ENCODE peak calls at places on chromosomes 16 and 17, in eight cellular contexts. N is H9, R is IMR-90, T is SK-N-SH, P is GM23338, U is astrocyte, M is neural progenitor cell, Y is OCI-LY7. V is an unnamed sample.

GRCh38 chr17:75601057-75601987 is 13.7 kb downstream of the MYO15B start:
- DNase-seq in M (peak), U (no peak), N (peak), P (peak), T (peak), R (peak), Y (peak), V (peak)

GRCh38 chr16:76729525-76729924 is 452.3 kb downstream of the CNTNAP4 start:
- DNase-seq in Y (no peak), T (no peak), U (no peak), M (no peak), N (no peak), R (no peak), P (peak), V (peak)

GRCh38 chr17:73170921-73171320 is 6.1 kb downstream of the SSTR2 start:
- DNase-seq in T (no peak), Y (no peak), M (no peak), U (no peak), N (no peak), R (no peak), P (no peak), V (no peak)

GRCh38 chr17:59165933-59166342 is 10.4 kb downstream of the PRR11 start:
- DNase-seq in U (peak), P (peak), T (peak), M (peak), Y (peak), R (peak), N (peak), V (peak)

GRCh38 chr17:18203308-18203707 is 19.7 kb downstream of the ALKBH5 start:
- DNase-seq in P (no peak), U (no peak), Y (no peak), T (no peak), R (no peak), N (peak), M (no peak), V (peak)

GRCh38 chr17:27414271-27414670 is 42.0 kb upstream of the KSR1 start:
- DNase-seq in U (peak), M (no peak), Y (no peak), N (no peak), T (no peak), P (no peak), R (peak), V (no peak)

GRCh38 chr17:81906476-81907218 is 4.6 kb downstream of the PCYT2 start:
- DNase-seq in T (no peak), Y (peak), N (peak), M (no peak), P (peak), R (no peak), U (no peak), V (no peak)

GRCh38 chr16:85354623-85355514 is 242.6 kb upstream of the CIBAR2 start:
- DNase-seq in U (peak), M (no peak), P (no peak), T (peak), N (no peak), R (peak), Y (no peak), V (peak)

GRCh38 chr17:32490101-32490482 is 3.3 kb downstream of the CDK5R1 start:
- DNase-seq in P (peak), M (no peak), T (peak), R (no peak), N (peak), Y (no peak), U (no peak), V (no peak)

GRCh38 chr16:67244387-67245188 is 2.7 kb downstream of the FHOD1 start:
- DNase-seq in P (no peak), Y (peak), R (peak), M (no peak), U (peak), N (no peak), T (no peak), V (peak)

GRCh38 chr16:4696172-4696904 is 3.0 kb downstream of the NUDT16L1 start:
- DNase-seq in M (no peak), R (no peak), U (no peak), T (peak), N (no peak), Y (no peak), P (no peak), V (peak)

GRCh38 chr16:83338941-83339340 is 468.8 kb upstream of the HSBP1 start:
- DNase-seq in P (no peak), M (no peak), R (peak), U (peak), Y (no peak), N (no peak), T (no peak), V (no peak)

GRCh38 chr17:21132428-21132827 is 5.7 kb downstream of the DHRS7B start:
- DNase-seq in T (no peak), N (no peak), Y (no peak), P (no peak), M (no peak), R (no peak), U (no peak), V (no peak)

GRCh38 chr16:30728321-30728720 is 19.9 kb upstream of the PHKG2 start:
- DNase-seq in N (no peak), T (no peak), M (no peak), U (no peak), P (no peak), R (no peak), Y (no peak), V (no peak)

GRCh38 chr17:19424934-19425868 is 14.2 kb downstream of the RNF112 start:
- DNase-seq in T (no peak), R (peak), U (no peak), N (no peak), P (no peak), M (no peak), Y (no peak), V (no peak)

GRCh38 chr17:2814499-2815341 is 18.5 kb downstream of the RAP1GAP2 start:
- DNase-seq in U (no peak), P (no peak), T (no peak), R (no peak), Y (peak), M (no peak), N (peak), V (no peak)

GRCh38 chr17:79923974-79924638 is 84.9 kb upstream of the CBX4 start:
- DNase-seq in R (peak), T (peak), Y (peak), P (peak), M (peak), N (peak), U (no peak), V (peak)

GRCh38 chr16:3951861-3952332 is 71.4 kb upstream of the CREBBP start:
- DNase-seq in Y (no peak), N (no peak), U (peak), T (no peak), P (no peak), M (no peak), R (peak), V (no peak)

GRCh38 chr16:57959804-57960203 is 11.1 kb downstream of the CNGB1 start:
- DNase-seq in R (no peak), P (no peak), Y (no peak), T (no peak), N (no peak), M (no peak), U (no peak), V (no peak)

GRCh38 chr16:74736531-74737157 is 36.0 kb upstream of the MLKL start:
- DNase-seq in N (no peak), T (peak), R (no peak), U (no peak), Y (no peak), P (no peak), M (no peak), V (no peak)

GRCh38 chr17:3802461-3803307 is 1.7 kb upstream of the ITGAE start:
- DNase-seq in P (no peak), U (peak), M (no peak), Y (no peak), N (no peak), T (no peak), R (peak), V (peak)

GRCh38 chr16:17591655-17592405 is 121.1 kb upstream of the XYLT1 start:
- DNase-seq in M (no peak), T (peak), U (no peak), R (no peak), N (no peak), P (no peak), Y (no peak), V (no peak)

GRCh38 chr17:12769981-12770380 is 19.3 kb upstream of the ARHGAP44 start:
- DNase-seq in T (no peak), U (no peak), Y (no peak), R (peak), P (no peak), N (no peak), M (no peak), V (no peak)

GRCh38 chr16:2469399-2470233 is 1.5 kb upstream of the NTN3 start:
- DNase-seq in N (no peak), M (no peak), T (no peak), U (no peak), Y (peak), P (no peak), R (no peak), V (no peak)

GRCh38 chr16:1492082-1492922 is 858 bp upstream of the TELO2 start:
- DNase-seq in P (no peak), Y (no peak), R (no peak), U (no peak), T (no peak), M (no peak), N (no peak), V (no peak)

GRCh38 chr17:70327723-70328122 is 158.4 kb downstream of the KCNJ2 start:
- DNase-seq in M (no peak), N (no peak), T (no peak), R (no peak), P (no peak), Y (no peak), U (no peak), V (no peak)

GRCh38 chr16:54847609-54848008 is 83.1 kb upstream of the IRX5 start:
- DNase-seq in P (no peak), N (no peak), M (no peak), R (no peak), U (no peak), Y (no peak), T (no peak), V (no peak)

GRCh38 chr16:69339289-69340094 is at the start of the genes COG8 and NIP7:
- DNase-seq in Y (peak), T (peak), P (peak), U (peak), M (peak), R (peak), N (peak), V (peak)

GRCh38 chr17:83136931-83137330 is 57.5 kb downstream of the METRNL start:
- DNase-seq in M (no peak), P (no peak), T (no peak), N (peak), U (no peak), Y (no peak), R (no peak), V (no peak)

GRCh38 chr17:72056155-72056554 is 64.7 kb upstream of the SOX9 start:
- DNase-seq in R (no peak), U (no peak), Y (no peak), P (no peak), M (no peak), T (no peak), N (no peak), V (no peak)

GRCh38 chr17:72049914-72050313 is 70.9 kb upstream of the SOX9 start:
- DNase-seq in Y (no peak), U (no peak), T (no peak), M (no peak), P (no peak), N (no peak), R (no peak), V (no peak)

GRCh38 chr17:72056727-72057290 is 64.0 kb upstream of the SOX9 start:
- DNase-seq in U (no peak), N (peak), M (no peak), Y (no peak), T (no peak), P (peak), R (no peak), V (no peak)

DNA sequence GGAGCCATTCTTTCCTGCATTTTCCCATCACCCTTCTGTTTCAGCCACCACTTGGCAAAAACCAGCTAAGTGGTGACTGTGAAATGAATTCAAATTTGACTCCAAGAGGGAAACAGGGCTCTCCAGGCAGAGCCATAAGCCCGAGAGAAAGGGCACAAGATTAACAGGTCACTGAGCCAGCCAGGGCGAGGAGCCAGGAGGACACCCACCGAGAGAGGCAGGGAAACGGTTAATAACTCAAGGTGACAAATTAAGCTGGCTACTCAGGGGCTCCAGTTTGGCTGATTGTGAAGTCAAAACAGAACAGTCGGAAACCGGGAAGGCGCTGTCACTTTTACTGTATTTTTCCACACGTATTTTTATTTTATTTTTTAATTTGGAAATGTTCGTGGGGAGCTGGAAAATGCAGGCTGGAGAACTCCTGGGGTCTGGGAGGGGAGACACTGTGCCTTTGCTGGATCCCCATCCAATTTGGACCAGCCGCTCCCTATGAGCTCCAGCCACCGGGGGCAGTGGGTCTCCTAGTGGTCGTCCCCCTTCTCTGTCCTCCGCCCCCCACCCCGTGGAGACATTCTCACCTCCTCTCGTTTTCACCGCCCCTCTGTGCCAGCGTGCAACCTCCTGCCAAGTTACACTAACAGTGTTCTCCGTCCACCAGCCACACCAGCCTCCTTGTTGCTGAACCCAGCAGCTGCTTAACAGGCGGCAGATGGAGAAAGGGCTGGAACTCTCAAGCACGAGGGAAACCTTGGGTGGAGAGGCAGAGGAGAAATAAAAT is 67.6 kb upstream of the SOX9 start:
- DNase-seq in N (peak), T (peak), U (no peak), M (peak), R (no peak), P (peak), Y (no peak), V (no peak)
- H2AFZ ChIP-seq in N (no peak), T (no peak), U (peak), M (peak), R (no peak), P (peak), Y (no peak), V (no peak)

GRCh38 chr17:29237476-29238132 is 9.1 kb upstream of the CRYBA1 start:
- DNase-seq in R (peak), P (no peak), M (no peak), Y (no peak), U (peak), T (no peak), N (no peak), V (no peak)
- H2AFZ ChIP-seq in R (peak), P (no peak), M (no peak), Y (no peak), U (no peak), T (peak), N (no peak), V (no peak)

GRCh38 chr16:88650749-88651275 is at the start of gene CYBA:
- DNase-seq in N (peak), M (peak), U (no peak), T (peak), P (peak), Y (peak), R (peak), V (peak)
- H2AFZ ChIP-seq in N (no peak), M (no peak), U (peak), T (peak), P (no peak), Y (no peak), R (peak), V (peak)

GRCh38 chr17:29241015-29241963 is 5.4 kb upstream of the CRYBA1 start:
- DNase-seq in M (peak), T (peak), R (peak), N (peak), P (peak), U (peak), Y (peak), V (peak)

GRCh38 chr17:29242051-29242450 is 4.6 kb upstream of the CRYBA1 start:
- DNase-seq in Y (no peak), R (no peak), N (no peak), M (no peak), U (no peak), T (no peak), P (no peak), V (no peak)

GRCh38 chr17:29242790-29243189 is 3.9 kb upstream of the CRYBA1 start:
- DNase-seq in U (no peak), T (no peak), R (no peak), M (no peak), P (no peak), N (no peak), Y (no peak), V (no peak)

GRCh38 chr17:29238133-29238850 is 8.4 kb upstream of the CRYBA1 start:
- DNase-seq in M (no peak), U (peak), Y (no peak), R (peak), P (no peak), T (no peak), N (no peak), V (no peak)

GRCh38 chr17:29240477-29240876 is 6.2 kb upstream of the CRYBA1 start:
- DNase-seq in Y (no peak), N (no peak), R (peak), U (no peak), M (peak), P (no peak), T (no peak), V (no peak)
- H2AFZ ChIP-seq in Y (no peak), N (no peak), R (no peak), U (no peak), M (peak), P (no peak), T (peak), V (no peak)

DNA sequence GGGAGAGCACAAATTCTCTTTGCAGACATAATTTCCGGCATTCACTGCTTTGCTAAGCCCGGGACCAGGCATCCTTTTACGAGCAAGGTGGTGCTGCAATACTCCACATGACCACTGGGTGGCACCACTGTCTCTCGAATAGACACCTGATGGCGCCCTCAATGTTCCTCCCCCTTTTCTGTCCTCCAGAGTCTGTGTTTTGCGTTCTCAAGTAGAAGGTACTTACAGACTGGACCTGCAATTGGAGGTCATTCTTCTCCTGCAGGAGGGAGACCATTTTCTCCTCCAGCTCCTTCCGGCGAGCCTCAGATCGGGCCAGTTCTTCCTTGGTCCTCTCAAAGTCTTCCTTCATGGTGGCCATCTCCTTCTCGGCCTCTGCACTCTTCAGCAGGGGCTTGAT is 45.2 kb downstream of the MYH13 start:
- DNase-seq in N (peak), M (peak), U (peak), R (peak), P (peak), T (peak), Y (peak), V (peak)
- H2AFZ ChIP-seq in N (no peak), M (peak), U (no peak), R (peak), P (peak), T (no peak), Y (no peak), V (no peak)

GRCh38 chr17:41687828-41688640 is 651 bp upstream of the EIF1 start:
- DNase-seq in T (peak), M (no peak), N (no peak), P (peak), R (peak), Y (peak), U (no peak), V (peak)
- H2AFZ ChIP-seq in T (peak), M (peak), N (no peak), P (peak), R (peak), Y (peak), U (peak), V (peak)

GRCh38 chr16:86821933-86822332 is 243.6 kb downstream of the FOXL1 start:
- DNase-seq in N (no peak), M (no peak), T (no peak), U (no peak), R (no peak), Y (no peak), P (no peak), V (no peak)

GRCh38 chr16:86819523-86819887 is 241.2 kb downstream of the FOXL1 start:
- DNase-seq in P (peak), R (no peak), T (no peak), N (no peak), Y (no peak), U (no peak), M (no peak), V (no peak)

GRCh38 chr16:86823125-86823524 is 244.8 kb downstream of the FOXL1 start:
- DNase-seq in M (no peak), T (no peak), U (peak), R (no peak), Y (no peak), N (no peak), P (no peak), V (no peak)

GRCh38 chr16:86816930-86817625 is 238.7 kb downstream of the FOXL1 start:
- DNase-seq in M (no peak), T (no peak), U (no peak), N (no peak), Y (no peak), R (no peak), P (no peak), V (no peak)

DNA sequence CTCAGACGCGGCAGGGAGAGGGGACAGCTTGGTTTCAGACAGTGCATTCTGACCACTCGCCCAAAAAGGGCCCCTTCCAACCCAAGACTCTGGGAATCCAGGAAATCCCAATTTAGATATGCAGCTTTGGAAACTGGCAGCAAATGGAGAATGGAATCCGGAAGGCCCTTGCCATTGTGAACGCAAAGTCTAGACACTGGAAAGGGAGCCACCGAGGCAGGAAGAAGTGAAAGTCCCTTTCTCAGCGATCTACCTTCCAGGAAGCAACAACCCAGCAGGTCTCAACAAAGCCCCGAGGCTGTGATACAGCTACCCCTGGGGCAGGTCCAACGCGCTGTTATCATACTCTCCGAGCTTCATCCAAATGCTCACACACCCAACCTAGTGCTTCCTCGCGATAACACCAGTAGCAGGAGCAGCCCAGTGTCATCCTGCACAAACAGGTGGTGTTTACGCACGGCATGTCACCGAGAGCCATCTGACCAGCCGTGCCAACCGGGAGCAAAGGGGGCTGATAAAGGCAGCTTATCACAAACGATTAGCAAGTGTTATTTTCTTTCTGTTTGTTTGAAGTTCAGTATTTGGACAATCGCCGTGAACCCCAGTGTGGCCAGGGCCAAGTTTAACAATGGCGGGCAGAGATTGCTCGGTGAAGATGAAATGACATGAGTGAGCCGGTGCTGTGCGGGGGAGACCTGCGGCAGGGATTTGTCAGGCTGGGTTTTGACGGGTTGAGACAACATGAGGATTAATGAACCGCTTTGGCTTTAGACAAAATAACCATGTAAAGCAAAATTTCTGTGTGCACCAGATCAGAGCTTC is 240.6 kb downstream of the FOXL1 start:
- DNase-seq in U (no peak), Y (no peak), R (no peak), N (no peak), P (no peak), M (no peak), T (no peak), V (peak)
- H2AFZ ChIP-seq in U (no peak), Y (no peak), R (peak), N (no peak), P (peak), M (no peak), T (no peak), V (peak)

GRCh38 chr17:77323413-77324171 is 182.8 kb downstream of the SEC14L1 start:
- DNase-seq in P (no peak), Y (peak), U (peak), R (peak), M (no peak), T (peak), N (peak), V (peak)
- H2AFZ ChIP-seq in P (no peak), Y (peak), U (peak), R (peak), M (no peak), T (no peak), N (no peak), V (no peak)